ENCODE peak calls at places on chromosomes 11 and 22, in six cellular contexts. B, M, G, T, A and Y are unnamed samples.

GRCh38 chr11:116539211-116539610 is 233.6 kb downstream of the BUD13 start:
- DNase-seq in B (no peak), M (no peak), G (no peak), T (no peak), A (no peak), Y (no peak)

GRCh38 chr11:77171254-77171653 is 43.2 kb downstream of the MYO7A start:
- DNase-seq in B (no peak), M (no peak), G (no peak), T (no peak), A (no peak), Y (no peak)

GRCh38 chr11:131750152-131750551 is 379.7 kb downstream of the NTM start:
- DNase-seq in B (no peak), M (no peak), G (no peak), T (no peak), A (no peak), Y (no peak)

GRCh38 chr22:37222440-37222971 is 10.2 kb upstream of the SSTR3 start:
- DNase-seq in B (no peak), M (no peak), G (peak), T (peak), A (no peak), Y (peak)

GRCh38 chr11:127675602-127676001 is 675.0 kb upstream of the KIRREL3 start:
- DNase-seq in B (no peak), M (no peak), G (no peak), T (no peak), A (no peak), Y (no peak)

GRCh38 chr11:125463590-125464265 is 32.3 kb downstream of the FEZ1 start:
- DNase-seq in B (no peak), M (no peak), G (no peak), T (no peak), A (no peak), Y (no peak)

GRCh38 chr11:73578786-73579185 is 19.1 kb downstream of the FAM168A start:
- DNase-seq in B (no peak), M (no peak), G (no peak), T (no peak), A (no peak), Y (no peak)

GRCh38 chr11:129457321-129457720 is 81.7 kb downstream of the BARX2 start:
- DNase-seq in B (no peak), M (no peak), G (no peak), T (no peak), A (peak), Y (no peak)

GRCh38 chr11:86288776-86289507 is 13.1 kb upstream of the HIKESHI start:
- DNase-seq in B (no peak), M (no peak), G (no peak), T (peak), A (no peak), Y (no peak)